ENCODE peak calls at places on chromosomes 7 and 10, in eight cellular contexts. One of them, this sample, is unnamed.

GRCh38 chr10:49502358-49502757 is 36.6 kb downstream of the ERCC6 start:
- DNase-seq in mesenchymal stem cell: no peak
- DNase-seq in H9: no peak
- DNase-seq in OCI-LY7: no peak
- DNase-seq in MM.1S: no peak
- DNase-seq in GM23338: no peak
- DNase-seq in fibroblast of lung: peak
- DNase-seq in HepG2: no peak
- DNase-seq in this sample: no peak

GRCh38 chr10:101241840-101242707 is 12.8 kb upstream of the LBX1 start:
- DNase-seq in mesenchymal stem cell: no peak
- DNase-seq in H9: no peak
- DNase-seq in OCI-LY7: no peak
- DNase-seq in MM.1S: no peak
- DNase-seq in GM23338: no peak
- DNase-seq in fibroblast of lung: peak
- DNase-seq in HepG2: no peak
- DNase-seq in this sample: no peak

GRCh38 chr7:143002856-143003255 is 24.1 kb downstream of the OR9A2 start:
- DNase-seq in mesenchymal stem cell: no peak
- DNase-seq in H9: no peak
- DNase-seq in OCI-LY7: no peak
- DNase-seq in MM.1S: no peak
- DNase-seq in GM23338: no peak
- DNase-seq in fibroblast of lung: no peak
- DNase-seq in HepG2: no peak
- DNase-seq in this sample: no peak

GRCh38 chr7:27615420-27616185 is 47.1 kb downstream of the HIBADH start:
- DNase-seq in mesenchymal stem cell: peak
- DNase-seq in H9: no peak
- DNase-seq in OCI-LY7: peak
- DNase-seq in MM.1S: no peak
- DNase-seq in GM23338: no peak
- DNase-seq in fibroblast of lung: no peak
- DNase-seq in HepG2: no peak
- DNase-seq in this sample: peak

GRCh38 chr10:75972494-75973276 is 541.3 kb downstream of the LRMDA start:
- DNase-seq in mesenchymal stem cell: peak
- DNase-seq in H9: no peak
- DNase-seq in OCI-LY7: no peak
- DNase-seq in MM.1S: no peak
- DNase-seq in GM23338: no peak
- DNase-seq in fibroblast of lung: peak
- DNase-seq in HepG2: no peak
- DNase-seq in this sample: no peak

GRCh38 chr10:21261705-21262285 is 263.7 kb downstream of the SKIDA1 start:
- DNase-seq in mesenchymal stem cell: no peak
- DNase-seq in H9: no peak
- DNase-seq in OCI-LY7: no peak
- DNase-seq in MM.1S: no peak
- DNase-seq in GM23338: no peak
- DNase-seq in fibroblast of lung: no peak
- DNase-seq in HepG2: no peak
- DNase-seq in this sample: no peak

GRCh38 chr7:118583651-118584050 is 359.1 kb downstream of the ANKRD7 start:
- DNase-seq in mesenchymal stem cell: no peak
- DNase-seq in H9: no peak
- DNase-seq in OCI-LY7: no peak
- DNase-seq in MM.1S: no peak
- DNase-seq in GM23338: no peak
- DNase-seq in fibroblast of lung: no peak
- DNase-seq in HepG2: no peak
- DNase-seq in this sample: no peak

GRCh38 chr10:113753020-113753692 is 1.7 kb downstream of the PLEKHS1 start:
- DNase-seq in mesenchymal stem cell: no peak
- DNase-seq in H9: no peak
- DNase-seq in OCI-LY7: no peak
- DNase-seq in MM.1S: no peak
- DNase-seq in GM23338: peak
- DNase-seq in fibroblast of lung: peak
- DNase-seq in HepG2: no peak
- DNase-seq in this sample: no peak

GRCh38 chr10:52961298-52961697 is 188.7 kb upstream of the MBL2 start:
- DNase-seq in mesenchymal stem cell: peak
- DNase-seq in H9: no peak
- DNase-seq in OCI-LY7: no peak
- DNase-seq in MM.1S: no peak
- DNase-seq in GM23338: no peak
- DNase-seq in fibroblast of lung: peak
- DNase-seq in HepG2: peak
- DNase-seq in this sample: no peak

GRCh38 chr7:608361-608760 is 88.7 kb upstream of the PDGFA start:
- DNase-seq in mesenchymal stem cell: no peak
- DNase-seq in H9: no peak
- DNase-seq in OCI-LY7: no peak
- DNase-seq in MM.1S: no peak
- DNase-seq in GM23338: no peak
- DNase-seq in fibroblast of lung: no peak
- DNase-seq in HepG2: no peak
- DNase-seq in this sample: no peak

GRCh38 chr7:98488167-98488566 is 87.3 kb upstream of the BAIAP2L1 start:
- DNase-seq in mesenchymal stem cell: no peak
- DNase-seq in H9: no peak
- DNase-seq in OCI-LY7: no peak
- DNase-seq in MM.1S: no peak
- DNase-seq in GM23338: no peak
- DNase-seq in fibroblast of lung: no peak
- DNase-seq in HepG2: peak
- DNase-seq in this sample: no peak

DNA sequence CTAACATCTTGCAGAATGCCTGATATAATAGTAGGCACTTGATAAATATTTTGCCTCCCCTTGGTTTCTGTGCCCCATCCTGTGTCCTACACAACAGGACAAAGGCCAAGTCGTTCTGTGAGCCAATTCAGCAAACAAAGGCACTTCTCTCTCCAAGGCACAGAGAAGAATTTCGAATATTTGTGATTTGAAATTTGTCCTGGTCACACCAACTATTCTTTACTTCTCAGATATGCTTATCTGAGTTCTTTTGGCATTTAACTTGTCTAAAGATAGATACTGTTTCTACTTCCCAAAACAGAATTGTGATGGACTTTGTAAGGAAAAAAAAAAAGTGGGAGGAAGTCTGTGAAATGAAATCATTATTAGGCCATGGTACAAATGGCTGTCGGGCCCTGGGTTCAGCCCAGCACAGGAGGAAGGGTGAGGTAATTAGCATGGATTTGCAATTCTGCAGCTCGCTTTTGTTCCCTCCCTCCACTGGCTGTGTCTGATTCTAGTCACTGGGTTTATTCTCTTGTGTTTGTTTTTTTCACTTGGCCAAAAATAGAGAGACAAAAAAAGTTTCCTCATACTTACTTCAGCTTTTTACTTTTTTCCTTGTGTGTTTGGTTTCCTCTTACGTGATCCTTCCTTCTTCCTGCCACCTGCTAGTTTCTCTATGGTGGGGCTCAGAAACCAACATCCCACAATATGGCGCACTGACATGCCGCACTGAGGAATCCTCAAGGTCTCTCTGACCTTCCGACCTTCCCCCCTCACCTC is 108.2 kb upstream of the MKLN1 start:
- DNase-seq in mesenchymal stem cell: no peak
- DNase-seq in H9: peak
- DNase-seq in OCI-LY7: peak
- DNase-seq in MM.1S: peak
- DNase-seq in GM23338: peak
- DNase-seq in fibroblast of lung: no peak
- DNase-seq in HepG2: peak
- DNase-seq in this sample: no peak
- H2AFZ ChIP-seq in mesenchymal stem cell: no peak
- H2AFZ ChIP-seq in H9: no peak
- H2AFZ ChIP-seq in OCI-LY7: peak
- H2AFZ ChIP-seq in MM.1S: peak
- H2AFZ ChIP-seq in GM23338: peak
- H2AFZ ChIP-seq in fibroblast of lung: no peak
- H2AFZ ChIP-seq in HepG2: no peak
- H2AFZ ChIP-seq in this sample: no peak

DNA sequence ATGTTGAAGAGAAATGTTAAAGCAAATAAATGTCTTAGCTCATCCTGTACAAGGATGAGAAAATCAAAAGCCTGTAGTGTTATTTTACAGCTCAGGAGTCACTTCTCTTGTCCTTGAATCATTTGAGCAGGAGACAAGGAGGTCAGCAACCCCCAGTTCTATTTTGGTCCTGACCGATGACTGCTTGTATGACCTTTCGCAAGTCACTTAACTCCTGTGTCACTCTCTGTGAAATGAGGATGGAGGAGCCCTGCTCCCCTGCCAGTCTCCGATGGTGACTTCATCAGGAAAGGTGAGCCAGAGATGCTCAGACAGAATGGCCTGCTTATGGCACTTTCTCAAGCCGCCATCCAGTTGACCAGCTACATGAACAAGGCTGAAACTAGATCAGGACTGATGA is 101.0 kb downstream of the CELF2 start:
- DNase-seq in mesenchymal stem cell: no peak
- DNase-seq in H9: no peak
- DNase-seq in OCI-LY7: no peak
- DNase-seq in MM.1S: no peak
- DNase-seq in GM23338: no peak
- DNase-seq in fibroblast of lung: no peak
- DNase-seq in HepG2: no peak
- DNase-seq in this sample: no peak
- H3K27ac ChIP-seq in mesenchymal stem cell: no peak
- H3K27ac ChIP-seq in H9: no peak
- H3K27ac ChIP-seq in OCI-LY7: no peak
- H3K27ac ChIP-seq in MM.1S: no peak
- H3K27ac ChIP-seq in GM23338: no peak
- H3K27ac ChIP-seq in fibroblast of lung: no peak
- H3K27ac ChIP-seq in HepG2: no peak
- H3K27ac ChIP-seq in this sample: no peak

GRCh38 chr7:26233902-26234511 is 32.5 kb downstream of the CBX3 start:
- DNase-seq in mesenchymal stem cell: no peak
- DNase-seq in H9: no peak
- DNase-seq in OCI-LY7: no peak
- DNase-seq in MM.1S: no peak
- DNase-seq in GM23338: no peak
- DNase-seq in fibroblast of lung: no peak
- DNase-seq in HepG2: no peak
- DNase-seq in this sample: no peak

GRCh38 chr7:26238004-26238403 is 36.5 kb downstream of the CBX3 start:
- DNase-seq in mesenchymal stem cell: no peak
- DNase-seq in H9: no peak
- DNase-seq in OCI-LY7: no peak
- DNase-seq in MM.1S: no peak
- DNase-seq in GM23338: no peak
- DNase-seq in fibroblast of lung: no peak
- DNase-seq in HepG2: no peak
- DNase-seq in this sample: no peak

DNA sequence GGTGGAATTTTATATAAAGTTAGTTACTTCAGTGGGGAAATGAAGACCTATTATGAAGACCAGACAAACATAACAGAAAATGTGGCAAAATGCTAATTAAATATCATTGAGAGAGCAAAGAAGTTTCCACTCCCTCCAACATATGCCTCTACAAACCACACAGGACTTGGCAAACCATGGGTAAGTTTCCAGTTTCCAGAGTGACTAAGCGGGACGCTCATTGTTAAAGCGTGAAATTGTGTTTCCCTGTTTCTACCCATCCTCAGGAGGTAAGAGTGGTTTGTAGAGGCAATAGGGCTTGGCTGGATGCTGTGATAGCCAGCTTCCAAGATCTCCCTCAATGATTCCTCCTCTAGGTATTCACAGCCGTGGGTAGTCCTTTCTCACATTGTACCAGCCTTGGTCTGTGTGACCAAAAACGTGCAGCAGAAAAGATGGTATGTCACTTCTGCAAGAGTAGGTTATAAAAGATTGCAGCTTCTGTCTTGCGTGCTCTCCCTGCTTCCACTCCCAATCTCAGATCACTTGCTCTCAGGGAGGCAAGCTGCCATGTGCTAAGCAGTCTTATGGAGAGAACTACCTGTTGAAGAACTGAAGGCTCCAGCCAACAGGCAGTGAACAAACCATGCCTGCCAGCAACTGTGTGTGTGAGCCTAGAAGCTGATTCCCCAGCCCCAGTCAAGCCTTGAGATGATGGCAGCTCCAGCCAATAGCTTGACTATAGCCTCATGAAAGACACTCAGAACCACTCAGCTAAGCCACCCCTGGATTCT is 35.7 kb downstream of the CBX3 start:
- DNase-seq in mesenchymal stem cell: no peak
- DNase-seq in H9: no peak
- DNase-seq in OCI-LY7: no peak
- DNase-seq in MM.1S: no peak
- DNase-seq in GM23338: no peak
- DNase-seq in fibroblast of lung: no peak
- DNase-seq in HepG2: no peak
- DNase-seq in this sample: no peak
- H2AFZ ChIP-seq in mesenchymal stem cell: no peak
- H2AFZ ChIP-seq in H9: no peak
- H2AFZ ChIP-seq in OCI-LY7: no peak
- H2AFZ ChIP-seq in MM.1S: no peak
- H2AFZ ChIP-seq in GM23338: peak
- H2AFZ ChIP-seq in fibroblast of lung: no peak
- H2AFZ ChIP-seq in HepG2: no peak
- H2AFZ ChIP-seq in this sample: no peak

DNA sequence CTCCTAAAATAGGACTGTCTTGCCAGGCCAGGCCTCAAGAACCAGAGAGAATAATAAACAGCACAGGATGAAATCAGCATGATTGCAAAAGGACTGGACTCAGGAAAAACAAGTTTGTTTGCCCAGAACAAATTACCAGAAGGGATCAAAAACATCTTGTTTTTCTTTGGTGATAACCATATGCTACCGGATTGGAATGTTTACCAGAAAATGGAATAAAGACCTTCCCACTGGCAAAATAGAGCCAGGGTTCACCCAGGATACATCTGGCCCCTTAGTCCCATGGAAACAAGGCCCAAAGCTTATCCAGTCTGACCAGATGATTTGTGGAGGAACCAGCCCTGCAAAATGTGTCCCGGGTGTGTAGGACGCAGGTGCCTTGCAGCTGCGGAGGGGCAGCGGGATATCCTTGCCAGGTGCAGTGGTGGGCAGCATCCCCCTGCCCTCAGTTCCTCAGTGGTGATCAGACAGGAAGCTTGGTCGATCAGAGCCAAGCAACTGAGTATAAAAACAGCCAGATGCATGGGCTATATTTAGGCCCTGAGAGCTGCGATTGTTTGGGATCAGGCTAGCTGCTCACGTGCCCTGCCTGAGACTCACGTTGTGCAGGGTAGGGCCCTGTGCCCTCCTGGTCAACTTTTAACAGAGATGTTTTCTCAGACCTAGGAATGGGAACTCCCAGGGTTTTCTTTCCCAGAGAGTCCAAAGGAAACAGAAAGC is 4.6 kb upstream of the ZNF22 start:
- DNase-seq in mesenchymal stem cell: peak
- DNase-seq in H9: no peak
- DNase-seq in OCI-LY7: peak
- DNase-seq in MM.1S: no peak
- DNase-seq in GM23338: no peak
- DNase-seq in fibroblast of lung: peak
- DNase-seq in HepG2: peak
- DNase-seq in this sample: no peak
- H3K27ac ChIP-seq in mesenchymal stem cell: no peak
- H3K27ac ChIP-seq in H9: no peak
- H3K27ac ChIP-seq in OCI-LY7: no peak
- H3K27ac ChIP-seq in MM.1S: peak
- H3K27ac ChIP-seq in GM23338: no peak
- H3K27ac ChIP-seq in fibroblast of lung: peak
- H3K27ac ChIP-seq in HepG2: peak
- H3K27ac ChIP-seq in this sample: peak